ENCODE peak calls at places on chromosomes 13 and 19, in nine cellular contexts. B, F, L, I, T, X, J, D and A are unnamed samples.
A peak's percentile ranks its signal among the peaks of the same experiment; 100 is the strongest.

GRCh38 chr19:2227415-2228156 is 8.5 kb downstream of the PLEKHJ1 start:
- DNase-seq in B (no peak), F (peak; percentile 88), L (no peak), I (no peak), T (peak; percentile 71), X (no peak), J (no peak), D (no peak), A (no peak)

GRCh38 chr13:114100446-114101320 is 31.7 kb downstream of the RASA3 start:
- DNase-seq in B (peak; percentile 59), F (peak; percentile 73), L (no peak), I (no peak), T (peak; percentile 54), X (peak; percentile 48), J (no peak), D (no peak), A (peak; percentile 80)

GRCh38 chr19:13057744-13058143 is 44.9 kb downstream of the LYL1 start:
- DNase-seq in B (no peak), F (no peak), L (no peak), I (no peak), T (no peak), X (no peak), J (no peak), D (no peak), A (no peak)

GRCh38 chr19:5621311-5621944 is 1.1 kb downstream of the SAFB2 start:
- DNase-seq in B (no peak), F (peak; percentile 83), L (no peak), I (peak; percentile 12), T (peak; percentile 18), X (peak; percentile 56), J (no peak), D (no peak), A (no peak)

GRCh38 chr19:3834349-3835054 is 34.3 kb downstream of the ZFR2 start:
- DNase-seq in B (no peak), F (no peak), L (no peak), I (no peak), T (no peak), X (no peak), J (no peak), D (no peak), A (no peak)

GRCh38 chr19:58395979-58396627 is 647 bp downstream of the RNF225 start:
- DNase-seq in B (no peak), F (no peak), L (no peak), I (peak; percentile 17), T (no peak), X (no peak), J (no peak), D (no peak), A (no peak)

GRCh38 chr19:18683109-18683954 is at the start of gene CRTC1:
- DNase-seq in B (peak; percentile 93), F (peak; percentile 98), L (peak; percentile 93), I (peak; percentile 85), T (peak; percentile 94), X (peak; percentile 93), J (peak; percentile 62), D (peak; percentile 85), A (no peak)

GRCh38 chr19:2266183-2266993 is 10.2 kb upstream of the JSRP1 start:
- DNase-seq in B (no peak), F (peak; percentile 95), L (peak; percentile 39), I (peak; percentile 87), T (peak; percentile 93), X (peak; percentile 96), J (no peak), D (no peak), A (peak; percentile 90)

GRCh38 chr19:35153701-35154534 is 617 bp upstream of the FXYD5 start:
- DNase-seq in B (peak; percentile 55), F (peak; percentile 91), L (peak; percentile 58), I (peak; percentile 36), T (peak; percentile 56), X (peak; percentile 71), J (no peak), D (peak; percentile 56), A (no peak)
- TF ChIP-seq CTCF in B (peak; percentile 65), F (peak; percentile 68), L (peak; percentile 54), I (peak; percentile 68), T (peak; percentile 46), X (no peak), J (peak; percentile 61), D (peak; percentile 88), A (peak; percentile 78)

GRCh38 chr13:26949701-26950345 is 189.2 kb upstream of the GPR12 start:
- DNase-seq in B (no peak), F (no peak), L (no peak), I (no peak), T (peak; percentile 39), X (no peak), J (no peak), D (no peak), A (no peak)

GRCh38 chr13:26948353-26948752 is 187.8 kb upstream of the GPR12 start:
- DNase-seq in B (no peak), F (no peak), L (no peak), I (no peak), T (no peak), X (no peak), J (no peak), D (no peak), A (no peak)

GRCh38 chr13:26950546-26950945 is 190.0 kb upstream of the GPR12 start:
- DNase-seq in B (no peak), F (no peak), L (no peak), I (no peak), T (peak; percentile 55), X (peak; percentile 73), J (no peak), D (no peak), A (no peak)

GRCh38 chr13:26943748-26944147 is 183.2 kb upstream of the GPR12 start:
- DNase-seq in B (no peak), F (no peak), L (no peak), I (no peak), T (no peak), X (no peak), J (no peak), D (no peak), A (no peak)

DNA sequence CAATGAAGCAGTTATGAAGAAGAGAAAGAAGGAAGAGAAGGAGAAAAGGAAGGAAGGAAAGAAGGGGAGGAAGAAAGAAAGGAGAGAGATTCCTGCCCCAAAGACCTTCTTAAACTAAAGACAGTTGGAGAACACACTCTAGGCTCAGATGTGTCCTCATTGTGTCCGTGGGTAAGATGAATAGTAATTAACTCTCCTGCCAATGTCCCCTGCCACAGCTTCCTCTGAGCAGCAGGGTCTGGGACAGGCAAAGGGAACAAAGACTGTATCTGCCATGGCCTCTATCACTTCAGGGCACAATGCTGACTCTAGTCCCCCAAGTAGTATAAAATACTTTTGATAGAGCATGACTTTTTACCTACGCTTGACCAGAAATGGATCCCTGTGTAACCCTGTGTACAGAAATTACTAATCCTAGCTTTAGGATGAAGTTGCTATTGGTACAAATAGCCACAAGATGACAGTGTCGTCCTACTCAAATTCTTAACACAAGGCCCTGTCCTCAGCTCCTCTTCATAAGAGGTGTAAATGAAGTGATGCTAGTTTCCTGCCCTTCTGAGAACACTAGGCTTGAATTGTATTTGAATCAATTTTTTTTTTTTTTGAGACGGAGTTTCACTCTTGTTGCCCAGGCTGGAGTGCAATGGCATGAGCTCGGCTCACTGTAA is 186.2 kb upstream of the GPR12 start:
- DNase-seq in B (peak; percentile 75), F (no peak), L (peak; percentile 70), I (peak; percentile 84), T (no peak), X (no peak), J (no peak), D (no peak), A (no peak)
- TF ChIP-seq CTCF in B (peak; percentile 87), F (peak; percentile 43), L (peak; percentile 81), I (peak; percentile 82), T (peak; percentile 80), X (peak; percentile 64), J (peak; percentile 76), D (peak; percentile 25), A (peak; percentile 80)

GRCh38 chr19:48812094-48812929 is 1.5 kb upstream of the BCAT2 start:
- DNase-seq in B (peak; percentile 90), F (peak; percentile 91), L (peak; percentile 31), I (peak; percentile 76), T (peak; percentile 93), X (peak; percentile 92), J (no peak), D (peak; percentile 48), A (no peak)
- TF ChIP-seq CTCF in B (no peak), F (no peak), L (no peak), I (no peak), T (no peak), X (no peak), J (no peak), D (no peak), A (no peak)

GRCh38 chr13:102724923-102725322 is 30.1 kb upstream of the METTL21C start:
- DNase-seq in B (peak; percentile 3), F (no peak), L (peak; percentile 56), I (peak; percentile 90), T (no peak), X (no peak), J (no peak), D (no peak), A (no peak)
- TF ChIP-seq CTCF in B (peak; percentile 42), F (no peak), L (peak; percentile 68), I (peak; percentile 74), T (peak; percentile 27), X (no peak), J (peak; percentile 62), D (peak; percentile 20), A (peak; percentile 88)

GRCh38 chr19:35740423-35741215 is 1.6 kb downstream of the IGFLR1 start:
- DNase-seq in B (peak; percentile 100), F (peak; percentile 99), L (peak; percentile 91), I (peak; percentile 99), T (peak; percentile 98), X (peak; percentile 99), J (peak; percentile 89), D (peak; percentile 98), A (peak; percentile 100)
- TF ChIP-seq CTCF in B (peak; percentile 32), F (peak; percentile 16), L (peak; percentile 21), I (peak; percentile 24), T (no peak), X (peak; percentile 26), J (no peak), D (no peak), A (peak; percentile 59)

DNA sequence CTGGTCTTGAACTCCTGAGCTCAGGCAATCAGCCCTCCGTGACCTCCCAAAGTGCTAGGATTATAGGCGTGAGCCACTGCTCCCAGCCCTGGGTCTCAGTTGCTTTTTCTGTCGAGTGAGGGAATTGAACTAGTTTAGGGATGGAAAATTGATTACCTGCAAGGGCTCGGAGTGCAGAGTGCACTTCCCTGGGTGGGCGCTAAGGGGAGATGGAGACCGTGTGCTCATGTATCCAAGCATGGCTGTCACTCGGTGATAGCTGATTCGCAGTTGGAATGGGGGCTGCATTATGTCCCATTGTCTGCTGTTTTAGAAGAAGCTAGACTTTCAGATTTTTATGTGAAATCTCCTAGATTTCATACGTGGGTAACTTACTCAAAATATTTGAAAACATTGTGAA is 139.9 kb upstream of the RFC3 start:
- DNase-seq in B (no peak), F (no peak), L (no peak), I (no peak), T (no peak), X (no peak), J (no peak), D (no peak), A (no peak)
- TF ChIP-seq CTCF in B (no peak), F (no peak), L (no peak), I (no peak), T (no peak), X (no peak), J (no peak), D (no peak), A (no peak)